ENCODE peak calls at places on chromosomes 7 and 10, in four cellular contexts. Z is Ammon's horn, K is substantia nigra, A is EL. W is an unnamed sample.

GRCh38 chr7:82017334-82017943 is 247.6 kb upstream of the HGF start:
- DNase-seq in Z (peak), K (no peak), A (peak), W (no peak)

GRCh38 chr7:24435002-24435401 is 138.2 kb upstream of the PALS2 start:
- DNase-seq in Z (no peak), K (no peak), A (no peak), W (no peak)

GRCh38 chr10:114499120-114499519 is 94.8 kb upstream of the AFAP1L2 start:
- DNase-seq in Z (no peak), K (no peak), A (no peak), W (no peak)

GRCh38 chr7:150432915-150433892 is 17.2 kb upstream of the GIMAP8 start:
- DNase-seq in Z (peak), K (no peak), A (no peak), W (no peak)

GRCh38 chr10:58087896-58088295 is 179.8 kb downstream of the IPMK start:
- DNase-seq in Z (no peak), K (no peak), A (no peak), W (no peak)

GRCh38 chr7:52749880-52750279 is 285.6 kb upstream of the POM121L12 start:
- DNase-seq in Z (no peak), K (no peak), A (no peak), W (no peak)

GRCh38 chr7:27641576-27642230 is 21.0 kb downstream of the HIBADH start:
- DNase-seq in Z (no peak), K (no peak), A (peak), W (no peak)

GRCh38 chr10:86966008-86966654 is 2.2 kb upstream of the ADIRF start:
- DNase-seq in Z (no peak), K (no peak), A (no peak), W (peak)

GRCh38 chr7:66050990-66051424 is 24.6 kb upstream of the ASL start:
- DNase-seq in Z (no peak), K (no peak), A (peak), W (no peak)

GRCh38 chr7:143013897-143014296 is 13.0 kb downstream of the OR9A2 start:
- DNase-seq in Z (no peak), K (no peak), A (peak), W (no peak)

GRCh38 chr7:114086906-114087651 is 168.3 kb upstream of the PPP1R3A start:
- DNase-seq in Z (no peak), K (no peak), A (peak), W (no peak)

GRCh38 chr7:141974831-141975230 is 1.3 kb upstream of the TAS2R38 start:
- DNase-seq in Z (no peak), K (no peak), A (no peak), W (no peak)

GRCh38 chr10:13685885-13686284 is 99.1 kb downstream of the PRPF18 start:
- DNase-seq in Z (peak), K (peak), A (no peak), W (no peak)

GRCh38 chr7:31783221-31783620 is 96.2 kb downstream of the PPP1R17 start:
- DNase-seq in Z (peak), K (no peak), A (no peak), W (no peak)

GRCh38 chr10:30080161-30080560 is 20.8 kb upstream of the JCAD start:
- DNase-seq in Z (no peak), K (no peak), A (no peak), W (no peak)

GRCh38 chr10:101631821-101632475 is 43.8 kb downstream of the DPCD start:
- DNase-seq in Z (no peak), K (no peak), A (no peak), W (no peak)

W was measured in activated CD4-positive, alpha-beta memory T cell treated with anti-CD3 and anti-CD28 coated beads, Interleukin-2, amount 10 ng/mL, durations not matched to agents 7 days and 5 days.